ENCODE peak calls at places on chromosomes 1 and 21, in five cellular contexts. A, U, B, N and J are unnamed samples.

GRCh38 chr1:219086956-219087469 is 86.7 kb upstream of the LYPLAL1 start:
- DNase-seq in A (no peak), U (no peak), B (no peak), N (no peak), J (no peak)

GRCh38 chr1:50474859-50475809 is 51.9 kb upstream of the DMRTA2 start:
- DNase-seq in A (peak; percentile 86), U (no peak), B (peak; percentile 61), N (no peak), J (no peak)

GRCh38 chr1:77095231-77095630 is 124.0 kb downstream of the PIGK start:
- DNase-seq in A (no peak), U (no peak), B (no peak), N (no peak), J (no peak)

GRCh38 chr21:38950388-38951094 is 144.8 kb downstream of the ETS2 start:
- DNase-seq in A (no peak), U (no peak), B (no peak), N (no peak), J (no peak)

GRCh38 chr1:21372383-21372782 is 67.6 kb upstream of the NBPF3 start:
- DNase-seq in A (no peak), U (no peak), B (no peak), N (no peak), J (no peak)

GRCh38 chr21:15495965-15496364 is 233.8 kb upstream of the USP25 start:
- DNase-seq in A (peak; percentile 7), U (no peak), B (no peak), N (no peak), J (no peak)

GRCh38 chr1:37602750-37603694 is 7.3 kb upstream of the GNL2 start:
- DNase-seq in A (peak; percentile 59), U (peak; percentile 70), B (peak; percentile 52), N (no peak), J (peak; percentile 74)

GRCh38 chr21:38933731-38934130 is 128.0 kb downstream of the ETS2 start:
- DNase-seq in A (no peak), U (no peak), B (no peak), N (no peak), J (no peak)

GRCh38 chr1:27416387-27417111 is 24.1 kb downstream of the GPR3 start:
- DNase-seq in A (peak; percentile 44), U (peak; percentile 76), B (no peak), N (peak; percentile 70), J (peak; percentile 45)

GRCh38 chr1:228372183-228373003 is 34.2 kb downstream of the TRIM11 start:
- DNase-seq in A (no peak), U (peak; percentile 75), B (no peak), N (no peak), J (no peak)
- TF ChIP-seq POLR2AphosphoS5 in A (no peak), U (no peak), B (no peak), N (no peak), J (no peak)

GRCh38 chr1:206933333-206933945 is 11.7 kb upstream of the FCMR start:
- DNase-seq in A (no peak), U (peak; percentile 81), B (peak; percentile 86), N (no peak), J (peak; percentile 58)
- TF ChIP-seq JUND in A (no peak), U (no peak), B (no peak), N (no peak), J (no peak)

GRCh38 chr1:183652547-183653467 is at the start of gene APOBEC4:
- DNase-seq in A (no peak), U (no peak), B (no peak), N (no peak), J (no peak)
- TF ChIP-seq TAF1 in A (no peak), U (no peak), B (no peak), N (no peak), J (no peak)

GRCh38 chr1:204829133-204829532 is 41.5 kb upstream of the NFASC start:
- DNase-seq in A (no peak), U (no peak), B (peak; percentile 57), N (no peak), J (no peak)

GRCh38 chr1:204830671-204831585 is 39.7 kb upstream of the NFASC start:
- DNase-seq in A (no peak), U (no peak), B (no peak), N (no peak), J (no peak)

GRCh38 chr1:204834329-204834728 is 36.3 kb upstream of the NFASC start:
- DNase-seq in A (no peak), U (no peak), B (no peak), N (no peak), J (peak; percentile 38)

GRCh38 chr1:204826970-204827369 is 43.7 kb upstream of the NFASC start:
- DNase-seq in A (peak; percentile 27), U (peak; percentile 68), B (peak; percentile 81), N (no peak), J (no peak)

DNA sequence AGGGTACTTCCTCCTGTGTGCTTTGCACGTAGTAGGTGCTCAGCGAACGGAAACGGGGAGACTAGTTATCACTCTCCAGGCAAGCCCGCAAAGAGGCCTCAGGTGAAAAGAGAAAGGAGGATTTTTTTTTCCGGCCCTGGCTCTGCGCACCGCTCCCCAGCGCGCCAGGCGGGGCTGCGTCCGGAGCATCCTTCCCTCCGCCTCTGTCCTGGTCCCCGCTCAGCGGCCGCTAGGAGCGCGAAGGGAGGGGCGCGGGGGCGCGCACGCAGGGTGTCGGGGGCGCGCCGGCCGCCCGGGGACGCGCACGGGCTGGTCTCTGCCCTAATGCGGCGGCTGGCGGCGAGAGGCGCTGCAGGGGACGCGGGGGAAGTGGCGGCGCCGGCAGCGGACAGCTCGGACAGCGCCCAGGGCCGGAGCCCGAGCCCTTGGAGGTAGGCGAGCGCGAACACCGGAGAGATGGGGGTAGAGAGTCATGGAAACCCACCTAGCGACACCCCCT is 42.3 kb upstream of the NFASC start:
- DNase-seq in A (peak; percentile 16), U (peak; percentile 88), B (peak; percentile 93), N (no peak), J (peak; percentile 98)
- TF ChIP-seq POLR2AphosphoS5 in A (no peak), U (no peak), B (no peak), N (no peak), J (no peak)